ENCODE peak calls at places on chromosomes 6 and 20, in seven cellular contexts. Q, U, L, F, D, R and C are unnamed samples.

GRCh38 chr6:121694389-121695185 is 259.1 kb downstream of the GJA1 start:
- DNase-seq in Q (no peak), U (no peak), L (no peak), F (no peak), D (no peak), R (no peak), C (no peak)

GRCh38 chr6:98836025-98836961 is 1.9 kb downstream of the POU3F2 start:
- DNase-seq in Q (no peak), U (no peak), L (no peak), F (no peak), D (no peak), R (no peak), C (no peak)

GRCh38 chr6:135018961-135019360 is 35.7 kb downstream of the HBS1L start:
- DNase-seq in Q (no peak), U (no peak), L (no peak), F (no peak), D (no peak), R (no peak), C (no peak)

GRCh38 chr6:149221774-149222070 is 95.8 kb upstream of the TAB2 start:
- DNase-seq in Q (no peak), U (no peak), L (no peak), F (no peak), D (no peak), R (no peak), C (peak; percentile 14)

GRCh38 chr6:135163440-135163738 is 17.7 kb upstream of the MYB start:
- DNase-seq in Q (no peak), U (no peak), L (no peak), F (peak; percentile 76), D (no peak), R (no peak), C (no peak)

GRCh38 chr6:3798211-3798909 is 46.8 kb upstream of the PXDC1 start:
- DNase-seq in Q (no peak), U (no peak), L (no peak), F (no peak), D (no peak), R (no peak), C (no peak)

GRCh38 chr6:3119040-3119723 is 671 bp downstream of the BPHL start:
- DNase-seq in Q (no peak), U (peak; percentile 73), L (no peak), F (peak; percentile 19), D (no peak), R (no peak), C (peak; percentile 36)

GRCh38 chr20:57959018-57959417 is 249.2 kb upstream of the PMEPA1 start:
- DNase-seq in Q (no peak), U (no peak), L (no peak), F (no peak), D (no peak), R (no peak), C (no peak)

GRCh38 chr20:35006531-35006971 is 50.9 kb downstream of the MYH7B start:
- DNase-seq in Q (peak; percentile 7), U (no peak), L (no peak), F (no peak), D (peak; percentile 0), R (no peak), C (no peak)

GRCh38 chr6:34709386-34709785 is 12.8 kb upstream of the ILRUN start:
- DNase-seq in Q (peak; percentile 73), U (peak; percentile 44), L (no peak), F (no peak), D (peak; percentile 58), R (peak; percentile 81), C (peak; percentile 67)

GRCh38 chr20:59063358-59064213 is 21.0 kb upstream of the PRELID3B start:
- DNase-seq in Q (peak; percentile 48), U (peak; percentile 57), L (no peak), F (no peak), D (peak; percentile 30), R (peak; percentile 42), C (peak; percentile 75)

GRCh38 chr6:24574809-24575208 is 71.2 kb downstream of the KIAA0319 start:
- DNase-seq in Q (peak; percentile 46), U (no peak), L (no peak), F (peak; percentile 52), D (no peak), R (no peak), C (no peak)

GRCh38 chr6:142313284-142313683 is 11.5 kb downstream of the ADGRG6 start:
- DNase-seq in Q (no peak), U (peak; percentile 37), L (no peak), F (no peak), D (no peak), R (no peak), C (peak; percentile 81)

GRCh38 chr6:42988486-42989020 is 4.2 kb downstream of the PPP2R5D start:
- DNase-seq in Q (no peak), U (no peak), L (no peak), F (no peak), D (no peak), R (no peak), C (no peak)

GRCh38 chr6:27668442-27669275 is 195.8 kb upstream of the ZNF184 start:
- DNase-seq in Q (peak; percentile 74), U (peak; percentile 79), L (peak; percentile 54), F (peak; percentile 37), D (no peak), R (no peak), C (peak; percentile 50)

GRCh38 chr6:107237992-107238660 is 122.8 kb upstream of the BEND3 start:
- DNase-seq in Q (no peak), U (no peak), L (no peak), F (no peak), D (no peak), R (no peak), C (no peak)

GRCh38 chr6:148835920-148836441 is 89.2 kb downstream of the UST start:
- DNase-seq in Q (no peak), U (peak; percentile 16), L (no peak), F (no peak), D (no peak), R (no peak), C (peak; percentile 71)

GRCh38 chr6:11325431-11325830 is 93.0 kb upstream of the NEDD9 start:
- DNase-seq in Q (no peak), U (no peak), L (no peak), F (no peak), D (no peak), R (no peak), C (no peak)

GRCh38 chr6:11324453-11325023 is 92.1 kb upstream of the NEDD9 start:
- DNase-seq in Q (no peak), U (no peak), L (no peak), F (peak; percentile 7), D (no peak), R (no peak), C (no peak)

GRCh38 chr6:11323666-11324452 is 91.4 kb upstream of the NEDD9 start:
- DNase-seq in Q (no peak), U (peak; percentile 33), L (no peak), F (no peak), D (no peak), R (no peak), C (peak; percentile 8)

GRCh38 chr6:11320914-11321549 is 88.6 kb upstream of the NEDD9 start:
- DNase-seq in Q (no peak), U (no peak), L (no peak), F (no peak), D (no peak), R (no peak), C (no peak)

GRCh38 chr6:11322252-11322885 is 89.9 kb upstream of the NEDD9 start:
- DNase-seq in Q (no peak), U (no peak), L (no peak), F (no peak), D (no peak), R (no peak), C (no peak)
- TF ChIP-seq CTCF in Q (no peak), U (no peak), L (no peak), F (no peak), D (no peak), R (no peak), C (no peak)

GRCh38 chr20:6381887-6382286 is 259.1 kb upstream of the FERMT1 start:
- DNase-seq in Q (no peak), U (peak; percentile 57), L (no peak), F (no peak), D (no peak), R (no peak), C (peak; percentile 23)
- TF ChIP-seq CTCF in Q (peak; percentile 38), U (peak; percentile 63), L (peak; percentile 68), F (peak; percentile 32), D (no peak), R (peak; percentile 38), C (peak; percentile 70)

DNA sequence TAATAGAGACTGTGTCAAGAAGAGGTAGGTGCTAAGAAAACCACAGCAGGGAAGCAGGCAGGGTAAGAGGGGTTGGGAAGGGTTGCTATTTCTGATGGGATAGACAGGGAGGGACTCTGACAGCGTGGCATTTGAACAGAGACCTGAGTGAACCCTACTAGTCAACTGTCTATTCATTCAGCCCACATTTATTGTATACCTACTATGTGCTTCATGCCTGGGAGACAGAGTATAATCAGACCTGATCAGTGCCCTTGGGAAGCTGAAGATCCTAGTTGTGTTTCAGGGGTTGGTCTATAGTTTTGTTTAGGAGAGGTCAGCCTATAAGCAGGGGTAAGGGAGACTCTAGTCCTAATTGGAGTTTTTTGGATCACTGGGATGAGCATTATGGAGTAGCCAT is 14.9 kb upstream of the CAPN11 start:
- DNase-seq in Q (no peak), U (no peak), L (no peak), F (no peak), D (no peak), R (no peak), C (no peak)
- TF ChIP-seq CTCF in Q (no peak), U (no peak), L (no peak), F (no peak), D (no peak), R (no peak), C (no peak)

DNA sequence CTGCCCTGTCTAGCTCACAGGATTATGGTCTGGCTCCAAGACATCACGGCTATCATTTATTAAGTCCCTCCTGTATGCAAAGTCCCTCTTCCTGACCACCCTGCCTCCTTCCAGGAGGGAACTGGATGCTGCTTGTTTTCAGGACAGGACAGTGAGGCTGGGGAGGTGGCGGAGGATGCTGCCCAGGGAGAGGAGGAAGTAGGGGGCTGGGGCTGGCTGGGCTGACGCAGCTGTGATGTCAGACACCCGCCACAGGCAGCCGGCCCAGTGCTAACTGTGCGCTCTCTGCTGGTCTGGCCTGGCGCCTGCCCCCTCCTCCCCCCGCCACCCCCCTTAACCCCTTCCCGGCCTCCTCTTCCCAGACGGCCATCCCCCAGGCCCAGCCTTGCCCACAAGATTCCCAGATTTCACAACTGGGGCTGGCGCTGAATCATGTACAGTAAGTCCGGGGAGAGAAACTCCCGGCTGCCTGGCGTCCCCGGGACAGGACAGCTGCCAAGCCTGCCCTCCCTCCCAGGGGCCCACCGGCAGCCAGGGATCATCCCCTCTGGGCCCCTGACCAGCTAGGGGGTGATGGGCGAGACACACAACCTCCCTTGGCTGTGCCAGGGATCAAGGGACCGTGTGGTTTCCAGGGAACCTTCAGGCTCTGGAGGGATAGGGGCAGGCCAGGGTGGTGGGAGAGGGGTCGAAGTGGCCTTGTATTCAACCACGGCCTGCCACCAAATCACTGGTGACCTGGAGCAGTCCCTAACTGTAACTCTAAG is 118.1 kb downstream of the CEBPB start:
- DNase-seq in Q (peak; percentile 89), U (peak; percentile 91), L (no peak), F (no peak), D (peak; percentile 93), R (peak; percentile 89), C (peak; percentile 100)
- TF ChIP-seq CTCF in Q (peak; percentile 8), U (no peak), L (no peak), F (no peak), D (no peak), R (peak; percentile 28), C (no peak)

GRCh38 chr6:56891754-56892153 is 63.2 kb upstream of the BEND6 start:
- DNase-seq in Q (no peak), U (no peak), L (no peak), F (no peak), D (no peak), R (no peak), C (peak; percentile 43)
- TF ChIP-seq CTCF in Q (no peak), U (no peak), L (no peak), F (no peak), D (no peak), R (no peak), C (peak; percentile 21)